ENCODE peak calls at places on chromosomes 1 and 21, in six cellular contexts. L is foreskin keratinocyte, E is body of pancreas, T is heart left ventricle, F is T-helper 1 cell, M is lower lobe of right lung. K is an unnamed sample.

GRCh38 chr1:244839656-244840055 is 4.2 kb downstream of the COX20 start:
- DNase-seq in T (no peak), F (no peak), E (no peak), M (no peak), L (no peak), K (no peak)

GRCh38 chr1:10031461-10031860 is 1.3 kb upstream of the UBE4B start:
- DNase-seq in E (no peak), L (peak; percentile 86), F (no peak), M (no peak), T (no peak), K (no peak)

GRCh38 chr1:92820024-92820423 is 11.8 kb upstream of the RPL5 start:
- DNase-seq in E (no peak), F (no peak), T (no peak), L (peak; percentile 67), M (no peak), K (no peak)

GRCh38 chr1:36751525-36751924 is 268.8 kb upstream of the CSF3R start:
- DNase-seq in F (no peak), M (no peak), L (no peak), E (no peak), T (no peak), K (no peak)

GRCh38 chr21:19198801-19199200 is 795.2 kb upstream of the TMPRSS15 start:
- DNase-seq in T (no peak), F (no peak), L (peak; percentile 6), E (no peak), M (no peak), K (no peak)

GRCh38 chr1:37035828-37036666 is 1.7 kb upstream of the GRIK3 start:
- DNase-seq in F (no peak), L (no peak), T (no peak), M (no peak), E (no peak), K (no peak)

GRCh38 chr1:10387611-10388386 is 11.1 kb upstream of the PGD start:
- DNase-seq in F (no peak), L (peak; percentile 76), T (peak; percentile 44), M (no peak), E (peak; percentile 20), K (no peak)

GRCh38 chr1:2368053-2368744 is 23.2 kb downstream of the MORN1 start:
- DNase-seq in F (no peak), M (no peak), E (no peak), T (no peak), L (no peak), K (peak; percentile 17)

GRCh38 chr1:224219011-224219611 is 36.1 kb downstream of the DEGS1 start:
- DNase-seq in L (no peak), F (no peak), E (no peak), T (no peak), M (no peak), K (no peak)

GRCh38 chr21:43712268-43712942 is 6.5 kb upstream of the PDXK start:
- DNase-seq in E (peak; percentile 83), L (peak; percentile 89), F (no peak), T (no peak), M (peak; percentile 89), K (no peak)

GRCh38 chr1:66999640-67000400 is 54.1 kb downstream of the SLC35D1 start:
- DNase-seq in L (no peak), T (no peak), M (no peak), F (no peak), E (no peak), K (no peak)

GRCh38 chr1:20410555-20410954 is 75.5 kb downstream of the CAMK2N1 start:
- DNase-seq in L (no peak), F (no peak), T (no peak), E (no peak), M (no peak), K (no peak)

GRCh38 chr1:160837558-160838205 is 25.0 kb downstream of the CD244 start:
- DNase-seq in L (no peak), M (peak; percentile 53), E (no peak), F (peak; percentile 57), T (peak; percentile 18), K (no peak)

GRCh38 chr21:35469446-35469845 is 420.3 kb upstream of the RUNX1 start:
- DNase-seq in F (no peak), E (no peak), M (no peak), T (no peak), L (no peak), K (no peak)

GRCh38 chr1:208006258-208006920 is 95.5 kb upstream of the CD34 start:
- DNase-seq in L (no peak), E (no peak), T (no peak), F (no peak), M (no peak), K (no peak)

GRCh38 chr1:214747050-214747615 is 144.1 kb downstream of the CENPF start:
- DNase-seq in E (no peak), M (no peak), F (no peak), L (peak; percentile 53), T (no peak), K (no peak)

GRCh38 chr1:30733520-30733919 is 10.1 kb upstream of the MATN1 start:
- DNase-seq in F (no peak), L (no peak), T (no peak), M (no peak), E (no peak), K (no peak)

GRCh38 chr1:97668945-97669344 is 251.9 kb downstream of the DPYD start:
- DNase-seq in T (no peak), F (no peak), L (peak; percentile 35), E (no peak), M (no peak), K (no peak)

GRCh38 chr1:24875976-24876609 is 54.0 kb downstream of the RUNX3 start:
- DNase-seq in F (no peak), E (no peak), T (no peak), M (peak; percentile 14), L (no peak), K (no peak)

GRCh38 chr1:119617751-119618691 is 30.0 kb downstream of the ZNF697 start:
- DNase-seq in L (no peak), F (no peak), M (no peak), E (peak; percentile 65), T (peak; percentile 19), K (no peak)

GRCh38 chr1:178933709-178934573 is 63.1 kb upstream of the ANGPTL1 start:
- DNase-seq in F (no peak), L (no peak), M (no peak), T (peak; percentile 20), E (no peak), K (no peak)

GRCh38 chr1:209618756-209619420 is 33.3 kb downstream of the LAMB3 start:
- DNase-seq in L (peak; percentile 32), T (peak; percentile 62), F (no peak), M (no peak), E (no peak), K (no peak)

GRCh38 chr1:212315907-212316306 is 30.7 kb downstream of the PPP2R5A start:
- DNase-seq in E (peak; percentile 18), T (no peak), L (peak; percentile 28), F (no peak), M (no peak), K (no peak)

GRCh38 chr1:200053091-200053490 is 25.6 kb downstream of the NR5A2 start:
- DNase-seq in E (no peak), M (no peak), T (no peak), F (no peak), L (no peak), K (no peak)

GRCh38 chr1:154493276-154493675 is 8.7 kb upstream of the TDRD10 start:
- DNase-seq in F (no peak), L (no peak), M (peak; percentile 57), T (peak; percentile 79), E (no peak), K (peak; percentile 59)

GRCh38 chr1:19735419-19736127 is 64.1 kb downstream of the TMCO4 start:
- DNase-seq in F (no peak), E (peak; percentile 66), L (no peak), T (peak; percentile 53), M (no peak), K (peak; percentile 76)

GRCh38 chr1:213281610-213282316 is 230.7 kb downstream of the RPS6KC1 start:
- DNase-seq in M (no peak), E (no peak), F (no peak), L (no peak), T (no peak), K (no peak)

GRCh38 chr1:61081637-61082335 is 575 bp upstream of the NFIA start:
- DNase-seq in E (peak; percentile 38), M (peak; percentile 62), T (peak; percentile 47), F (no peak), L (peak; percentile 52), K (peak; percentile 64)

GRCh38 chr1:185367218-185367617 is 50.2 kb upstream of the IVNS1ABP start:
- DNase-seq in F (no peak), L (no peak), M (no peak), T (no peak), E (no peak), K (no peak)

GRCh38 chr1:223702735-223703667 is 9.3 kb upstream of the CAPN2 start:
- DNase-seq in M (no peak), L (no peak), E (no peak), F (no peak), T (no peak), K (no peak)

GRCh38 chr1:160177231-160177630 is 13.1 kb upstream of the CASQ1 start:
- DNase-seq in L (peak; percentile 9), T (no peak), E (no peak), M (no peak), F (no peak), K (no peak)

GRCh38 chr1:42085596-42085995 is 67.6 kb upstream of the GUCA2B start:
- DNase-seq in L (peak; percentile 1), M (no peak), T (no peak), E (no peak), F (no peak), K (no peak)

GRCh38 chr1:40141878-40142535 is 19.2 kb upstream of the RLF start:
- DNase-seq in M (no peak), L (no peak), F (no peak), E (no peak), T (no peak), K (no peak)

GRCh38 chr1:30900486-30900885 is 8.1 kb downstream of the SDC3 start:
- DNase-seq in F (no peak), L (no peak), M (no peak), T (no peak), E (no peak), K (no peak)

GRCh38 chr1:224274970-224275626 is 54.9 kb downstream of the NVL start:
- DNase-seq in E (no peak), T (no peak), L (no peak), F (no peak), M (no peak), K (no peak)

K was measured in right lobe of liver.